ENCODE peak calls at places on chromosomes 7 and 10, in six cellular contexts. C is OCI-LY7, O is osteoblast, B is endothelial cell of umbilical vein, F is H9, P is neural progenitor cell. Z is an unnamed sample.

GRCh38 chr7:34019431-34019830 is 114.1 kb downstream of the BMPER start:
- DNase-seq in C (no peak), O (no peak), B (no peak), F (no peak), P (no peak), Z (no peak)

GRCh38 chr10:48981310-48981907 is 41.8 kb upstream of the LRRC18 start:
- DNase-seq in C (peak), O (peak), B (peak), F (peak), P (peak), Z (peak)

GRCh38 chr7:22402250-22402649 is 45.3 kb upstream of the RAPGEF5 start:
- DNase-seq in C (peak), O (no peak), B (no peak), F (no peak), P (no peak), Z (peak)

GRCh38 chr10:24292304-24293291 is 83.7 kb downstream of the KIAA1217 start:
- DNase-seq in C (no peak), O (no peak), B (no peak), F (no peak), P (no peak), Z (peak)

GRCh38 chr7:88268858-88269257 is 37.8 kb downstream of the STEAP4 start:
- DNase-seq in C (no peak), O (no peak), B (no peak), F (no peak), P (no peak), Z (no peak)

GRCh38 chr7:28573751-28574295 is 161.5 kb downstream of the CREB5 start:
- DNase-seq in C (peak), O (no peak), B (no peak), F (no peak), P (no peak), Z (peak)

GRCh38 chr7:135647755-135648154 is 14.6 kb upstream of the STMP1 start:
- DNase-seq in C (no peak), O (no peak), B (peak), F (no peak), P (no peak), Z (no peak)

GRCh38 chr10:96369890-96370574 is 11.2 kb upstream of the OPALIN start:
- DNase-seq in C (no peak), O (peak), B (no peak), F (no peak), P (no peak), Z (no peak)

GRCh38 chr7:20651960-20652544 is 36.6 kb downstream of the ABCB5 start:
- DNase-seq in C (no peak), O (no peak), B (peak), F (no peak), P (no peak), Z (peak)

GRCh38 chr10:120634629-120635028 is 177.6 kb downstream of the PLPP4 start:
- DNase-seq in C (no peak), O (no peak), B (no peak), F (peak), P (peak), Z (no peak)

GRCh38 chr7:141709749-141710148 is 1.6 kb downstream of the WEE2 start:
- DNase-seq in C (no peak), O (no peak), B (no peak), F (no peak), P (no peak), Z (no peak)

GRCh38 chr7:117871778-117872538 is 1.3 kb downstream of the CTTNBP2 start:
- DNase-seq in C (no peak), O (peak), B (no peak), F (peak), P (peak), Z (peak)

GRCh38 chr10:91551856-91552255 is 81.0 kb downstream of the PPP1R3C start:
- DNase-seq in C (no peak), O (peak), B (peak), F (peak), P (peak), Z (peak)

GRCh38 chr10:129963831-129964501 is at the start of gene EBF3:
- DNase-seq in C (no peak), O (peak), B (peak), F (peak), P (peak), Z (peak)

GRCh38 chr7:114760477-114760876 is 161.4 kb upstream of the MDFIC start:
- DNase-seq in C (no peak), O (no peak), B (no peak), F (no peak), P (no peak), Z (no peak)

GRCh38 chr7:37732253-37732652 is 48.7 kb downstream of the GPR141 start:
- DNase-seq in C (peak), O (no peak), B (peak), F (peak), P (peak), Z (peak)

GRCh38 chr10:48609441-48609840 is 4.6 kb upstream of the ARHGAP22 start:
- DNase-seq in C (no peak), O (peak), B (no peak), F (no peak), P (no peak), Z (no peak)

GRCh38 chr10:116238036-116238435 is 35.0 kb downstream of the GFRA1 start:
- DNase-seq in C (no peak), O (no peak), B (no peak), F (no peak), P (peak), Z (no peak)

GRCh38 chr10:12409613-12410012 is 60.3 kb downstream of the CAMK1D start:
- DNase-seq in C (no peak), O (no peak), B (no peak), F (no peak), P (no peak), Z (no peak)

GRCh38 chr7:80900583-80901576 is 18.0 kb downstream of the SEMA3C start:
- DNase-seq in C (no peak), O (peak), B (peak), F (no peak), P (no peak), Z (peak)

GRCh38 chr10:131885391-131886165 is 15.2 kb upstream of the PPP2R2D start:
- DNase-seq in C (peak), O (peak), B (peak), F (peak), P (peak), Z (peak)

GRCh38 chr10:21329995-21330627 is 195.4 kb downstream of the SKIDA1 start:
- DNase-seq in C (no peak), O (peak), B (peak), F (no peak), P (no peak), Z (peak)

GRCh38 chr10:95308389-95309302 is 17.8 kb upstream of the PDLIM1 start:
- DNase-seq in C (no peak), O (peak), B (peak), F (no peak), P (peak), Z (peak)

GRCh38 chr7:1029637-1030443 is 14.5 kb upstream of the GPR146 start:
- DNase-seq in C (no peak), O (peak), B (no peak), F (no peak), P (no peak), Z (no peak)

GRCh38 chr10:35451103-35452016 is 115.1 kb downstream of the CCNY start:
- DNase-seq in C (peak), O (no peak), B (no peak), F (no peak), P (no peak), Z (no peak)

GRCh38 chr7:87653178-87653577 is 25.0 kb downstream of the RUNDC3B start:
- DNase-seq in C (no peak), O (no peak), B (no peak), F (no peak), P (no peak), Z (no peak)

GRCh38 chr10:48450811-48451466 is 144.5 kb downstream of the MAPK8 start:
- DNase-seq in C (no peak), O (peak), B (no peak), F (peak), P (no peak), Z (no peak)

GRCh38 chr7:7183833-7184463 is 1.6 kb downstream of the C1GALT1 start:
- DNase-seq in C (peak), O (peak), B (peak), F (no peak), P (no peak), Z (peak)

GRCh38 chr7:158289761-158290523 is 297.7 kb downstream of the PTPRN2 start:
- DNase-seq in C (no peak), O (peak), B (no peak), F (peak), P (no peak), Z (no peak)

GRCh38 chr10:116850058-116850611 is 836 bp downstream of the ENO4 start:
- DNase-seq in C (no peak), O (no peak), B (no peak), F (no peak), P (no peak), Z (no peak)

GRCh38 chr10:70958396-70958795 is 70.0 kb upstream of the PCBD1 start:
- DNase-seq in C (no peak), O (no peak), B (no peak), F (no peak), P (no peak), Z (no peak)

GRCh38 chr10:28738200-28738599 is 60.9 kb downstream of the BAMBI start:
- DNase-seq in C (peak), O (no peak), B (no peak), F (no peak), P (no peak), Z (no peak)

GRCh38 chr10:110137142-110137545 is 70.3 kb upstream of the MXI1 start:
- DNase-seq in C (peak), O (no peak), B (peak), F (no peak), P (peak), Z (peak)

GRCh38 chr10:127947206-127947605 is 40.3 kb downstream of the PTPRE start:
- DNase-seq in C (no peak), O (no peak), B (no peak), F (no peak), P (no peak), Z (no peak)

GRCh38 chr7:67267914-67268313 is 271.3 kb downstream of the TYW1 start:
- DNase-seq in C (no peak), O (peak), B (no peak), F (peak), P (peak), Z (no peak)

DNA sequence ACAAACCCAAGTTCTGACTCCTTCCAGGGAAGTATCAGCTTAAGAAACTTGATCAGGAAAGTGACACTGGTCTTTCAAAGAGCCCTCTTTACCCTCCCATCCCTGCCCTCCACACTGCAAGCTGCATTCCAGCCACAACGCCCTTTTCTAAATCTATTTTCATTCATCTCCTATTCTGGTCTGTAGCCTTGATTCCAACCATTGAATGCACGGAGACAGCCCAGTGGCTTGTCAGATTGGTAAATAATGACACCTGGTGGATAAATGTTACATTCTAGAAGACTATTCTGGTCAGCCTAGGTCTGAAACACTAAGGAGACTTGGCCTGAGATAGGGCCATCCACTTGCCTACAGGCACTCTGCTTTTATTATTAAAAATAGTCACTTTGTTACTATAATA is 20.9 kb downstream of the MORN4 start:
- DNase-seq in C (peak), O (peak), B (peak), F (peak), P (peak), Z (peak)
- TF ChIP-seq CTCF in C (peak), O (peak), B (no peak), F (peak), P (peak), Z (peak)

GRCh38 chr10:80492875-80493413 is 38.8 kb downstream of the TSPAN14 start:
- DNase-seq in C (no peak), O (no peak), B (no peak), F (no peak), P (no peak), Z (peak)
- H3K27ac ChIP-seq in C (peak), O (peak), B (no peak), F (no peak), P (no peak), Z (no peak)

DNA sequence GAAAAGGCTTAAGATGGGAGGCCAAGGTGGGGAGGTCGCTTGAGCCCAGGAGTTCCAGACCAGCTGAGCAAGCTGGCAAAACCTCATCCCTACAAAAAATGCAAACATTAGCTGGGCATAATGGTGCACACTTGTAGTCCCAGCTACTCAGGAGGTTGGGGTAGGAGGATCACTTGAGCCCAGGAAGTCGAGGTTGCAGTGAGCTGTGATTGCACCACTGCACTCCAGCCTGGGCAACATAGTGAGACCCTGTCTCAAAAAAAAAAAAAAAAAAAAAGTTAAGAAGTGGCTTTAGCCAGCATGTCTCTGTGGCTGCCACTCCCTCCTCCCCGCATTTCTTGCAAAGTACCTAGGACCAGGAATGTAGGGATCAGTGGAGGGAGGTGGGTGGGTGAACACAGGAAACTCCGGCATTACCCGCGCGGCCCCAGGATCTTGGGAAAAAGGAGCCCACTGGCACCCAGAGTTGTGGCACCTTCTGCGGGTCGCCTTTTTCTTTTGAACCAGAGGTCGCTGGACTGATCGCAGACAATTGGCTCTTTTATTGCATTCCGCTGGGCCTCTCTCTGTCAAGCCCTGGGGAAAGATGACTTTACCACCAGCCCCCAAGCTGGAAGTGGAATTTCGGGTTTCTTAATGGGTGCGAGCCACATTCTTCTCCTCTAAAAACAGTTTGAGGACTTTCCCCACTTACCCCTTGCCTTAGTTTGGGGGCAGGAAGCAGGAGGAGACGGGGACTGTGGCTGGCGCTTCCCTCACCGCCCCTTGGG is 3.5 kb downstream of the VGF start:
- DNase-seq in C (no peak), O (no peak), B (no peak), F (no peak), P (peak), Z (no peak)
- H2AFZ ChIP-seq in C (no peak), O (no peak), B (no peak), F (no peak), P (no peak), Z (no peak)

GRCh38 chr7:116337800-116338199 is 127.5 kb downstream of the TES start:
- DNase-seq in C (no peak), O (no peak), B (no peak), F (no peak), P (no peak), Z (no peak)

GRCh38 chr7:116342125-116342524 is 131.8 kb downstream of the TES start:
- DNase-seq in C (no peak), O (no peak), B (peak), F (no peak), P (no peak), Z (no peak)

GRCh38 chr7:116340201-116340847 is 130.0 kb downstream of the TES start:
- DNase-seq in C (no peak), O (peak), B (peak), F (no peak), P (no peak), Z (no peak)

GRCh38 chr7:116339564-116339963 is 129.2 kb downstream of the TES start:
- DNase-seq in C (no peak), O (no peak), B (peak), F (no peak), P (no peak), Z (peak)

GRCh38 chr7:116341222-116341907 is 131.0 kb downstream of the TES start:
- DNase-seq in C (no peak), O (no peak), B (peak), F (no peak), P (no peak), Z (no peak)
- TF ChIP-seq CTCF in C (no peak), O (peak), B (peak), F (peak), P (peak), Z (peak)

DNA sequence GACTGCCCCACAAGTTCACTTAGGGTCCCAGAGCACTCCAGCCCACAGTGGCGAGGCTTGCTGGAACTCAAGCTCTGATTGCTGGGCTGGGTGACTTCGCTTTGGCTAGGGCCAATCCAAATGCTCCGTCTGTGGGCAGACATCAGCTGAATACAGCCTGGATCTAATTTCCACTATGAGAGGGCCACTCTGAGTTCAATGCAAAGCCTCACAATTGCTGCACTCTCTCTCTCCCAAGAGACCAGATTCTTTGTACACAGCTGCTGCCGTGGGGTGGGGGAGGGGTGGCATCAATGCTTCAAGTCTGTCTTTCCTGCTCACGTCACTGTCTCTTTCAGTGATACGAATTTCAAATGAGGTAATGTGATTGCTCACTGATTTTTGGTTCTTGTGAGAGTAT is 47.3 kb upstream of the BPGM start:
- DNase-seq in C (no peak), O (no peak), B (no peak), F (no peak), P (no peak), Z (no peak)
- H3K27ac ChIP-seq in C (no peak), O (no peak), B (no peak), F (no peak), P (no peak), Z (no peak)

GRCh38 chr7:44102846-44103565 is 1.1 kb upstream of the AEBP1 start:
- DNase-seq in C (no peak), O (peak), B (no peak), F (no peak), P (no peak), Z (no peak)
- H2AFZ ChIP-seq in C (no peak), O (peak), B (no peak), F (no peak), P (no peak), Z (no peak)

GRCh38 chr7:47771301-47771989 is 176.8 kb downstream of the PKD1L1 start:
- DNase-seq in C (no peak), O (no peak), B (peak), F (no peak), P (no peak), Z (peak)
- TF ChIP-seq CTCF in C (no peak), O (peak), B (peak), F (no peak), P (no peak), Z (no peak)

GRCh38 chr7:32495298-32496051 is at the start of gene AVL9:
- DNase-seq in C (peak), O (peak), B (peak), F (peak), P (peak), Z (peak)

GRCh38 chr7:32500922-32501341 is 5.6 kb downstream of the AVL9 start:
- DNase-seq in C (no peak), O (no peak), B (peak), F (no peak), P (no peak), Z (peak)

GRCh38 chr7:32501522-32501921 is 6.2 kb downstream of the AVL9 start:
- DNase-seq in C (no peak), O (peak), B (peak), F (no peak), P (no peak), Z (peak)

GRCh38 chr7:32494946-32495297 is 367 bp upstream of the AVL9 start:
- DNase-seq in C (no peak), O (no peak), B (peak), F (no peak), P (no peak), Z (no peak)

GRCh38 chr7:32496052-32496813 is 944 bp downstream of the AVL9 start:
- DNase-seq in C (no peak), O (peak), B (peak), F (no peak), P (no peak), Z (no peak)
- H3K27ac ChIP-seq in C (peak), O (peak), B (peak), F (peak), P (peak), Z (peak)

GRCh38 chr7:134520130-134520529 is 7.2 kb upstream of the AKR1B10 start:
- DNase-seq in C (no peak), O (peak), B (peak), F (no peak), P (no peak), Z (no peak)
- H2AFZ ChIP-seq in C (no peak), O (no peak), B (no peak), F (no peak), P (no peak), Z (no peak)